ENCODE peak calls at places on chromosomes 12 and 14, in six cellular contexts. E is SW480, T is Karpas-422, Z is lower leg skin, A is RCC 7860, J is AML-193. P is an unnamed sample.

GRCh38 chr12:26884765-26885576 is 52.0 kb upstream of the ITPR2 start:
- DNase-seq in E (peak), T (peak), Z (peak), A (peak), J (peak), P (peak)

GRCh38 chr14:75322746-75323145 is 44.1 kb downstream of the FOS start:
- DNase-seq in E (no peak), T (no peak), Z (no peak), A (no peak), J (no peak), P (peak)

GRCh38 chr14:77120771-77121743 is 20.5 kb downstream of the ZDHHC22 start:
- DNase-seq in E (no peak), T (peak), Z (no peak), A (no peak), J (no peak), P (no peak)

GRCh38 chr12:120999191-121000120 is 16.8 kb downstream of the C12orf43 start:
- DNase-seq in E (no peak), T (no peak), Z (no peak), A (no peak), J (no peak), P (peak)

GRCh38 chr12:14961466-14962155 is at the start of gene ARHGDIB:
- DNase-seq in E (no peak), T (peak), Z (peak), A (no peak), J (peak), P (no peak)

GRCh38 chr14:76653875-76654572 is 107.2 kb upstream of the VASH1 start:
- DNase-seq in E (no peak), T (no peak), Z (no peak), A (no peak), J (no peak), P (no peak)

GRCh38 chr14:51511265-51511664 is 140.4 kb upstream of the FRMD6 start:
- DNase-seq in E (no peak), T (no peak), Z (no peak), A (no peak), J (no peak), P (no peak)

GRCh38 chr12:27779837-27780611 is at the start of the genes KLHL42 and MANSC4:
- DNase-seq in E (peak), T (peak), Z (peak), A (peak), J (peak), P (peak)

GRCh38 chr12:6684609-6685008 is 4.6 kb downstream of the ZNF384 start:
- DNase-seq in E (peak), T (peak), Z (no peak), A (peak), J (peak), P (peak)

GRCh38 chr14:61080591-61081010 is 99.6 kb downstream of the SLC38A6 start:
- DNase-seq in E (no peak), T (peak), Z (no peak), A (no peak), J (no peak), P (peak)

GRCh38 chr14:53450871-53451270 is 297.7 kb upstream of the DDHD1 start:
- DNase-seq in E (no peak), T (no peak), Z (no peak), A (no peak), J (no peak), P (no peak)

GRCh38 chr12:128820723-128821432 is 2.9 kb downstream of the SLC15A4 start:
- DNase-seq in E (no peak), T (peak), Z (peak), A (no peak), J (no peak), P (peak)